ENCODE peak calls at places on chromosomes 2 and 18, in seven cellular contexts. One of them, this sample, is unnamed.

GRCh38 chr18:29849145-29849544 is 1193.4 kb downstream of the DSC3 start:
- DNase-seq in IMR-90: no peak
- DNase-seq in H9: no peak
- DNase-seq in neuronal stem cell: no peak
- DNase-seq in trophoblast cell: peak; percentile 4
- DNase-seq in mesenchymal stem cell: peak; percentile 1
- DNase-seq in H1: no peak
- DNase-seq in this sample: no peak

GRCh38 chr2:120749506-120750431 is 14.1 kb downstream of the GLI2 start:
- DNase-seq in IMR-90: peak; percentile 58
- DNase-seq in H9: peak; percentile 32
- DNase-seq in neuronal stem cell: no peak
- DNase-seq in trophoblast cell: no peak
- DNase-seq in mesenchymal stem cell: peak; percentile 97
- DNase-seq in H1: no peak
- DNase-seq in this sample: peak; percentile 31

GRCh38 chr18:59621027-59621426 is 76.2 kb downstream of the CCBE1 start:
- DNase-seq in IMR-90: peak; percentile 61
- DNase-seq in H9: no peak
- DNase-seq in neuronal stem cell: no peak
- DNase-seq in trophoblast cell: no peak
- DNase-seq in mesenchymal stem cell: no peak
- DNase-seq in H1: no peak
- DNase-seq in this sample: no peak

GRCh38 chr2:231666171-231667095 is 41.9 kb upstream of the PTMA start:
- DNase-seq in IMR-90: peak; percentile 91
- DNase-seq in H9: peak; percentile 97
- DNase-seq in neuronal stem cell: no peak
- DNase-seq in trophoblast cell: peak; percentile 99
- DNase-seq in mesenchymal stem cell: peak; percentile 96
- DNase-seq in H1: peak; percentile 94
- DNase-seq in this sample: peak; percentile 99

GRCh38 chr2:43605079-43605655 is 9.3 kb upstream of the THADA start:
- DNase-seq in IMR-90: peak; percentile 72
- DNase-seq in H9: peak; percentile 52
- DNase-seq in neuronal stem cell: peak; percentile 18
- DNase-seq in trophoblast cell: peak; percentile 49
- DNase-seq in mesenchymal stem cell: peak; percentile 65
- DNase-seq in H1: no peak
- DNase-seq in this sample: peak; percentile 66

GRCh38 chr2:31828891-31829290 is 181.9 kb downstream of the MEMO1 start:
- DNase-seq in IMR-90: peak; percentile 26
- DNase-seq in H9: no peak
- DNase-seq in neuronal stem cell: no peak
- DNase-seq in trophoblast cell: no peak
- DNase-seq in mesenchymal stem cell: no peak
- DNase-seq in H1: no peak
- DNase-seq in this sample: no peak

GRCh38 chr2:181252248-181253148 is 204.7 kb upstream of the ITGA4 start:
- DNase-seq in IMR-90: no peak
- DNase-seq in H9: no peak
- DNase-seq in neuronal stem cell: no peak
- DNase-seq in trophoblast cell: no peak
- DNase-seq in mesenchymal stem cell: no peak
- DNase-seq in H1: no peak
- DNase-seq in this sample: no peak

GRCh38 chr2:106108351-106108750 is 85.8 kb downstream of the UXS1 start:
- DNase-seq in IMR-90: peak; percentile 49
- DNase-seq in H9: no peak
- DNase-seq in neuronal stem cell: no peak
- DNase-seq in trophoblast cell: peak; percentile 32
- DNase-seq in mesenchymal stem cell: no peak
- DNase-seq in H1: no peak
- DNase-seq in this sample: no peak

GRCh38 chr2:46570396-46570795 is 91.0 kb downstream of the TMEM247 start:
- DNase-seq in IMR-90: no peak
- DNase-seq in H9: no peak
- DNase-seq in neuronal stem cell: no peak
- DNase-seq in trophoblast cell: no peak
- DNase-seq in mesenchymal stem cell: no peak
- DNase-seq in H1: no peak
- DNase-seq in this sample: no peak

GRCh38 chr2:239762742-239763269 is 262.3 kb downstream of the NDUFA10 start:
- DNase-seq in IMR-90: no peak
- DNase-seq in H9: no peak
- DNase-seq in neuronal stem cell: no peak
- DNase-seq in trophoblast cell: no peak
- DNase-seq in mesenchymal stem cell: no peak
- DNase-seq in H1: no peak
- DNase-seq in this sample: no peak

GRCh38 chr2:78778756-78779510 is 246.6 kb upstream of the REG3G start:
- DNase-seq in IMR-90: no peak
- DNase-seq in H9: no peak
- DNase-seq in neuronal stem cell: no peak
- DNase-seq in trophoblast cell: peak; percentile 12
- DNase-seq in mesenchymal stem cell: no peak
- DNase-seq in H1: no peak
- DNase-seq in this sample: no peak

GRCh38 chr2:96890726-96891385 is 21.0 kb upstream of the SEMA4C start:
- DNase-seq in IMR-90: peak; percentile 43
- DNase-seq in H9: no peak
- DNase-seq in neuronal stem cell: no peak
- DNase-seq in trophoblast cell: no peak
- DNase-seq in mesenchymal stem cell: peak; percentile 56
- DNase-seq in H1: no peak
- DNase-seq in this sample: peak; percentile 58

GRCh38 chr2:163878718-163879117 is 142.9 kb upstream of the FIGN start:
- DNase-seq in IMR-90: peak; percentile 9
- DNase-seq in H9: peak; percentile 67
- DNase-seq in neuronal stem cell: peak; percentile 1
- DNase-seq in trophoblast cell: peak; percentile 62
- DNase-seq in mesenchymal stem cell: peak; percentile 16
- DNase-seq in H1: peak; percentile 7
- DNase-seq in this sample: peak; percentile 78

GRCh38 chr18:49007663-49008062 is 56.9 kb upstream of the SMAD7 start:
- DNase-seq in IMR-90: no peak
- DNase-seq in H9: no peak
- DNase-seq in neuronal stem cell: no peak
- DNase-seq in trophoblast cell: no peak
- DNase-seq in mesenchymal stem cell: no peak
- DNase-seq in H1: no peak
- DNase-seq in this sample: no peak

GRCh38 chr2:226578373-226578772 is 221.2 kb downstream of the IRS1 start:
- DNase-seq in IMR-90: no peak
- DNase-seq in H9: no peak
- DNase-seq in neuronal stem cell: no peak
- DNase-seq in trophoblast cell: no peak
- DNase-seq in mesenchymal stem cell: no peak
- DNase-seq in H1: no peak
- DNase-seq in this sample: no peak
- H2AK5ac ChIP-seq in IMR-90: peak overlapping the region; percentile 6
- H2AK5ac ChIP-seq in H9: no peak overlapping the region
- H2AK5ac ChIP-seq in neuronal stem cell: no peak overlapping the region
- H2AK5ac ChIP-seq in trophoblast cell: no peak overlapping the region
- H2AK5ac ChIP-seq in mesenchymal stem cell: no peak overlapping the region
- H2AK5ac ChIP-seq in H1: no peak overlapping the region
- H2AK5ac ChIP-seq in this sample: no peak overlapping the region

GRCh38 chr2:95072424-95072823 is 46.9 kb downstream of the MAL start:
- DNase-seq in IMR-90: no peak
- DNase-seq in H9: no peak
- DNase-seq in neuronal stem cell: no peak
- DNase-seq in trophoblast cell: no peak
- DNase-seq in mesenchymal stem cell: no peak
- DNase-seq in H1: no peak
- DNase-seq in this sample: no peak

GRCh38 chr2:95073856-95074662 is 47.5 kb downstream of the MRPS5 start:
- DNase-seq in IMR-90: no peak
- DNase-seq in H9: no peak
- DNase-seq in neuronal stem cell: no peak
- DNase-seq in trophoblast cell: no peak
- DNase-seq in mesenchymal stem cell: no peak
- DNase-seq in H1: no peak
- DNase-seq in this sample: no peak

GRCh38 chr2:95068256-95068655 is 42.7 kb downstream of the MAL start:
- DNase-seq in IMR-90: no peak
- DNase-seq in H9: no peak
- DNase-seq in neuronal stem cell: no peak
- DNase-seq in trophoblast cell: no peak
- DNase-seq in mesenchymal stem cell: no peak
- DNase-seq in H1: no peak
- DNase-seq in this sample: no peak

GRCh38 chr2:95071856-95072255 is 46.3 kb downstream of the MAL start:
- DNase-seq in IMR-90: no peak
- DNase-seq in H9: no peak
- DNase-seq in neuronal stem cell: no peak
- DNase-seq in trophoblast cell: no peak
- DNase-seq in mesenchymal stem cell: no peak
- DNase-seq in H1: no peak
- DNase-seq in this sample: no peak

GRCh38 chr2:95069465-95069864 is 44.0 kb downstream of the MAL start:
- DNase-seq in IMR-90: no peak
- DNase-seq in H9: no peak
- DNase-seq in neuronal stem cell: no peak
- DNase-seq in trophoblast cell: no peak
- DNase-seq in mesenchymal stem cell: no peak
- DNase-seq in H1: no peak
- DNase-seq in this sample: no peak
- H3K4me2 ChIP-seq in IMR-90: no peak overlapping the region
- H3K4me2 ChIP-seq in H9: no peak overlapping the region
- H3K4me2 ChIP-seq in neuronal stem cell: no peak overlapping the region
- H3K4me2 ChIP-seq in trophoblast cell: no peak overlapping the region
- H3K4me2 ChIP-seq in mesenchymal stem cell: no peak overlapping the region
- H3K4me2 ChIP-seq in H1: no peak overlapping the region
- H3K4me2 ChIP-seq in this sample: no peak overlapping the region

GRCh38 chr18:11655605-11655932 is 33.5 kb upstream of the GNAL start:
- DNase-seq in IMR-90: no peak
- DNase-seq in H9: no peak
- DNase-seq in neuronal stem cell: no peak
- DNase-seq in trophoblast cell: no peak
- DNase-seq in mesenchymal stem cell: no peak
- DNase-seq in H1: no peak
- DNase-seq in this sample: no peak
- H2AK5ac ChIP-seq in IMR-90: no peak overlapping the region
- H2AK5ac ChIP-seq in H9: no peak overlapping the region
- H2AK5ac ChIP-seq in neuronal stem cell: no peak overlapping the region
- H2AK5ac ChIP-seq in trophoblast cell: no peak overlapping the region
- H2AK5ac ChIP-seq in mesenchymal stem cell: no peak overlapping the region
- H2AK5ac ChIP-seq in H1: no peak overlapping the region
- H2AK5ac ChIP-seq in this sample: no peak overlapping the region

DNA sequence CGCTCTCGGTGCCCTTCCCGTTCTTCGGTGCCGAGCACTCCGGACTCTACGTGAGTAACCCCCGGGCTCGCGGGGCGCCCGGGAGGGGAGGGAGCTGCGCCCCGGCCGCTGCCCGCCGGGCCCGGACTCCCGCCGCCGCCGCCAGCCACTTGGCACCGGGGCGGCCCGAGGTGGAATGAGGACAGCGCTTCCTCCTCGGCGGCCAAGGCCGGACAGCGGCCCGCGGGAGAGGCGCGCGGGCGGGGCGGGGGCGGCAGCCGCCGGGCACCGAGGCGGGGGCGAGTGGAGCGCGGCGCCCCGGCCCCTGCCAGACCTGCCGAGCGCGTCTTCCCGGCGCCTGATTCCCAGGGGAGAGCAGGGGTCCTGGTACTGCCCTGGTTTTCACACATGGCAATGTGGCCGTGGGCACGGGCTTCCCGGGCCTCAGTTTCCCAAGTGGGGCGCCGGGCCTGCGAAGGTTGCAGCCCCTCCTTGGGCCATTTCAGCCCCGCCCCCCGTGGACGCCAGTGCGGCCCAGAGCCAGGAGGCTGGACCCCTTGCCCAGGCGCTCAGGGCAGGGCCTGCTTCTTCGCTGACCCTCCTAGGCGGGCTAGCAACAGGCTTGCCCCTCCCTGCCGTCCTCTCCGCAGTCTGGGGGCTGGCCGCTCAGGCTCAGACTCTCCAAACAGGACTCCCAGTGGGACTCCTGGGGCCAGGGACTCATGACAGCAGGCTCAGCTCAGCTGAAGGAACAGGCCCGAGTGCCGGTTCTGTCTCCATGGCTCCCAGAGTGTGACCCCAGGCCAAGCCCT is 778 bp downstream of the SNED1 start:
- DNase-seq in IMR-90: no peak
- DNase-seq in H9: peak; percentile 35
- DNase-seq in neuronal stem cell: no peak
- DNase-seq in trophoblast cell: peak; percentile 1
- DNase-seq in mesenchymal stem cell: no peak
- DNase-seq in H1: no peak
- DNase-seq in this sample: no peak
- H3K4me2 ChIP-seq in IMR-90: peak overlapping the region; percentile 75
- H3K4me2 ChIP-seq in H9: peak overlapping the region; percentile 19
- H3K4me2 ChIP-seq in neuronal stem cell: peak overlapping the region; percentile 86
- H3K4me2 ChIP-seq in trophoblast cell: peak overlapping the region; percentile 75
- H3K4me2 ChIP-seq in mesenchymal stem cell: peak overlapping the region; percentile 83
- H3K4me2 ChIP-seq in H1: peak overlapping the region; percentile 56
- H3K4me2 ChIP-seq in this sample: peak overlapping the region; percentile 68

DNA sequence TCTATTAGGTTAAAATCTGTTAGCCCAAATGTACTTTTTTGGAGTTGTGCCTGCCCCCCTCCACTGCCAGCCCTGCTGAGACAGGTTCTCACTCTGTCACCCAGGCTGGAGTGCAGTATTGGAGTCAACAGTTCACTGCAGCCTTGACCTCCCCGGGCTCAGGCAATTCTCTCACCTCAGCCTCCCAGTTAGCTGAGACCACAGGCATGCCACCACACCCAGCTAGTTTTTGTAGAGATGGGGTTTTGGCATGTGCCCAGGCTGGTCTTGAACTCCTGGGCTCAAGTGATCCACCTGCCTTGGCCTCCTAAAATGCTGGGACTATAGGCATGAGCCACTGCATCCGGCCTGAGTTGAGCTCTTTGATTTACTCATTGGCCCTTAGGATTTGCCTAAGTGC is 110.7 kb downstream of the ICA1L start:
- DNase-seq in IMR-90: no peak
- DNase-seq in H9: no peak
- DNase-seq in neuronal stem cell: no peak
- DNase-seq in trophoblast cell: no peak
- DNase-seq in mesenchymal stem cell: no peak
- DNase-seq in H1: no peak
- DNase-seq in this sample: no peak
- H2AK5ac ChIP-seq in IMR-90: no peak overlapping the region
- H2AK5ac ChIP-seq in H9: no peak overlapping the region
- H2AK5ac ChIP-seq in neuronal stem cell: no peak overlapping the region
- H2AK5ac ChIP-seq in trophoblast cell: no peak overlapping the region
- H2AK5ac ChIP-seq in mesenchymal stem cell: no peak overlapping the region
- H2AK5ac ChIP-seq in H1: no peak overlapping the region
- H2AK5ac ChIP-seq in this sample: no peak overlapping the region